ENCODE peak calls at places on chromosomes 12 and 14, in six cellular contexts. One of them, this sample, is unnamed.

GRCh38 chr12:113860059-113860820 is 105.9 kb downstream of the RBM19 start:
- DNase-seq in thoracic aorta: no peak
- DNase-seq in adipocyte: no peak
- DNase-seq in pancreas: no peak
- DNase-seq in Jurkat, Clone E6-1: no peak
- DNase-seq in GDM1: no peak
- DNase-seq in this sample: no peak

GRCh38 chr12:57031228-57031670 is 14.9 kb upstream of the TAC3 start:
- DNase-seq in thoracic aorta: no peak
- DNase-seq in adipocyte: no peak
- DNase-seq in pancreas: no peak
- DNase-seq in Jurkat, Clone E6-1: peak
- DNase-seq in GDM1: peak
- DNase-seq in this sample: no peak

GRCh38 chr14:100906420-100906819 is 2.9 kb upstream of the RTL1 start:
- DNase-seq in thoracic aorta: no peak
- DNase-seq in adipocyte: no peak
- DNase-seq in pancreas: no peak
- DNase-seq in Jurkat, Clone E6-1: no peak
- DNase-seq in GDM1: no peak
- DNase-seq in this sample: no peak

GRCh38 chr12:46299846-46300245 is 31.0 kb upstream of the SLC38A1 start:
- DNase-seq in thoracic aorta: no peak
- DNase-seq in adipocyte: no peak
- DNase-seq in pancreas: no peak
- DNase-seq in Jurkat, Clone E6-1: no peak
- DNase-seq in GDM1: no peak
- DNase-seq in this sample: no peak

GRCh38 chr12:116919247-116919671 is 8.5 kb downstream of the FBXW8 start:
- DNase-seq in thoracic aorta: no peak
- DNase-seq in adipocyte: no peak
- DNase-seq in pancreas: no peak
- DNase-seq in Jurkat, Clone E6-1: no peak
- DNase-seq in GDM1: no peak
- DNase-seq in this sample: no peak

GRCh38 chr14:92670177-92670576 is 78.2 kb downstream of the LGMN start:
- DNase-seq in thoracic aorta: no peak
- DNase-seq in adipocyte: peak
- DNase-seq in pancreas: no peak
- DNase-seq in Jurkat, Clone E6-1: peak
- DNase-seq in GDM1: peak
- DNase-seq in this sample: peak

GRCh38 chr14:71324767-71325272 is 417.6 kb downstream of the PCNX1 start:
- DNase-seq in thoracic aorta: no peak
- DNase-seq in adipocyte: peak
- DNase-seq in pancreas: no peak
- DNase-seq in Jurkat, Clone E6-1: peak
- DNase-seq in GDM1: peak
- DNase-seq in this sample: no peak

GRCh38 chr14:66046035-66046434 is 440.1 kb upstream of the CCDC196 start:
- DNase-seq in thoracic aorta: no peak
- DNase-seq in adipocyte: no peak
- DNase-seq in pancreas: no peak
- DNase-seq in Jurkat, Clone E6-1: no peak
- DNase-seq in GDM1: no peak
- DNase-seq in this sample: no peak

GRCh38 chr14:96039633-96040311 is 610 bp downstream of the C14orf132 start:
- DNase-seq in thoracic aorta: no peak
- DNase-seq in adipocyte: peak
- DNase-seq in pancreas: no peak
- DNase-seq in Jurkat, Clone E6-1: no peak
- DNase-seq in GDM1: no peak
- DNase-seq in this sample: peak

GRCh38 chr12:131006036-131006735 is 52.5 kb downstream of the ADGRD1 start:
- DNase-seq in thoracic aorta: no peak
- DNase-seq in adipocyte: no peak
- DNase-seq in pancreas: no peak
- DNase-seq in Jurkat, Clone E6-1: no peak
- DNase-seq in GDM1: no peak
- DNase-seq in this sample: no peak

GRCh38 chr12:130557876-130558770 is 158.0 kb downstream of the RIMBP2 start:
- DNase-seq in thoracic aorta: no peak
- DNase-seq in adipocyte: no peak
- DNase-seq in pancreas: no peak
- DNase-seq in Jurkat, Clone E6-1: no peak
- DNase-seq in GDM1: no peak
- DNase-seq in this sample: no peak